ENCODE peak calls at places on chromosome 21, in four cellular contexts. One of them, this sample, is unnamed.

GRCh38 chr21:42061195-42061865 is 9.8 kb upstream of the UMODL1 start:
- DNase-seq in activated CD4-positive, alpha-beta T cell treated with anti-CD3 and anti-CD28 coated beads for 24 hours: no peak
- DNase-seq in mammary epithelial cell: no peak
- DNase-seq in stomach: no peak
- DNase-seq in this sample: no peak

GRCh38 chr21:44934797-44935532 is 4.9 kb upstream of the SLX9 start:
- DNase-seq in activated CD4-positive, alpha-beta T cell treated with anti-CD3 and anti-CD28 coated beads for 24 hours: no peak
- DNase-seq in stomach: no peak
- DNase-seq in mammary epithelial cell: no peak
- DNase-seq in this sample: no peak

GRCh38 chr21:17454315-17455027 is 58.4 kb upstream of the CXADR start:
- DNase-seq in activated CD4-positive, alpha-beta T cell treated with anti-CD3 and anti-CD28 coated beads for 24 hours: peak
- DNase-seq in mammary epithelial cell: peak
- DNase-seq in stomach: no peak
- DNase-seq in this sample: peak

GRCh38 chr21:33761104-33762036 is 119.1 kb downstream of the ITSN1 start:
- DNase-seq in mammary epithelial cell: peak
- DNase-seq in stomach: no peak
- DNase-seq in activated CD4-positive, alpha-beta T cell treated with anti-CD3 and anti-CD28 coated beads for 24 hours: no peak
- DNase-seq in this sample: peak

GRCh38 chr21:41207401-41208388 is 39.7 kb downstream of the BACE2 start:
- DNase-seq in stomach: peak
- DNase-seq in mammary epithelial cell: peak
- DNase-seq in activated CD4-positive, alpha-beta T cell treated with anti-CD3 and anti-CD28 coated beads for 24 hours: no peak
- DNase-seq in this sample: peak

GRCh38 chr21:46622226-46622625 is 13.2 kb upstream of the PRMT2 start:
- DNase-seq in stomach: no peak
- DNase-seq in mammary epithelial cell: no peak
- DNase-seq in activated CD4-positive, alpha-beta T cell treated with anti-CD3 and anti-CD28 coated beads for 24 hours: no peak
- DNase-seq in this sample: no peak

GRCh38 chr21:22343721-22344120 is 1345.5 kb downstream of the NCAM2 start:
- DNase-seq in mammary epithelial cell: no peak
- DNase-seq in activated CD4-positive, alpha-beta T cell treated with anti-CD3 and anti-CD28 coated beads for 24 hours: no peak
- DNase-seq in stomach: no peak
- DNase-seq in this sample: no peak

GRCh38 chr21:41428311-41428710 is 2.3 kb downstream of the MX1 start:
- DNase-seq in activated CD4-positive, alpha-beta T cell treated with anti-CD3 and anti-CD28 coated beads for 24 hours: no peak
- DNase-seq in mammary epithelial cell: no peak
- DNase-seq in stomach: no peak
- DNase-seq in this sample: no peak

GRCh38 chr21:45894107-45894810 is 87.3 kb upstream of the COL6A1 start:
- DNase-seq in activated CD4-positive, alpha-beta T cell treated with anti-CD3 and anti-CD28 coated beads for 24 hours: no peak
- DNase-seq in stomach: no peak
- DNase-seq in mammary epithelial cell: no peak
- DNase-seq in this sample: no peak

GRCh38 chr21:37455504-37455911 is 88.9 kb downstream of the DYRK1A start:
- DNase-seq in activated CD4-positive, alpha-beta T cell treated with anti-CD3 and anti-CD28 coated beads for 24 hours: no peak
- DNase-seq in stomach: no peak
- DNase-seq in mammary epithelial cell: no peak
- DNase-seq in this sample: no peak

GRCh38 chr21:45293214-45293725 is 5.6 kb upstream of the POFUT2 start:
- DNase-seq in mammary epithelial cell: no peak
- DNase-seq in activated CD4-positive, alpha-beta T cell treated with anti-CD3 and anti-CD28 coated beads for 24 hours: no peak
- DNase-seq in stomach: peak
- DNase-seq in this sample: no peak

GRCh38 chr21:37061926-37062591 is 10.8 kb downstream of the PIGP start:
- DNase-seq in activated CD4-positive, alpha-beta T cell treated with anti-CD3 and anti-CD28 coated beads for 24 hours: no peak
- DNase-seq in stomach: no peak
- DNase-seq in mammary epithelial cell: no peak
- DNase-seq in this sample: no peak

GRCh38 chr21:29434081-29434480 is 135.4 kb downstream of the BACH1 start:
- DNase-seq in stomach: no peak
- DNase-seq in activated CD4-positive, alpha-beta T cell treated with anti-CD3 and anti-CD28 coated beads for 24 hours: no peak
- DNase-seq in mammary epithelial cell: no peak
- DNase-seq in this sample: no peak

GRCh38 chr21:42153746-42154145 is 65.2 kb upstream of the ABCG1 start:
- DNase-seq in activated CD4-positive, alpha-beta T cell treated with anti-CD3 and anti-CD28 coated beads for 24 hours: no peak
- DNase-seq in stomach: no peak
- DNase-seq in mammary epithelial cell: no peak
- DNase-seq in this sample: no peak

GRCh38 chr21:45482899-45483821 is 59.1 kb downstream of the SLC19A1 start:
- DNase-seq in mammary epithelial cell: no peak
- DNase-seq in activated CD4-positive, alpha-beta T cell treated with anti-CD3 and anti-CD28 coated beads for 24 hours: peak
- DNase-seq in stomach: no peak
- DNase-seq in this sample: no peak

GRCh38 chr21:45093064-45093532 is 18.7 kb downstream of the ADARB1 start:
- DNase-seq in mammary epithelial cell: no peak
- DNase-seq in stomach: peak
- DNase-seq in activated CD4-positive, alpha-beta T cell treated with anti-CD3 and anti-CD28 coated beads for 24 hours: no peak
- DNase-seq in this sample: no peak

GRCh38 chr21:31425158-31425557 is 81.1 kb upstream of the TIAM1 start:
- DNase-seq in activated CD4-positive, alpha-beta T cell treated with anti-CD3 and anti-CD28 coated beads for 24 hours: no peak
- DNase-seq in stomach: no peak
- DNase-seq in mammary epithelial cell: no peak
- DNase-seq in this sample: no peak

GRCh38 chr21:46287541-46287940 is 1.4 kb downstream of the YBEY start:
- DNase-seq in mammary epithelial cell: no peak
- DNase-seq in stomach: no peak
- DNase-seq in activated CD4-positive, alpha-beta T cell treated with anti-CD3 and anti-CD28 coated beads for 24 hours: no peak
- DNase-seq in this sample: no peak

GRCh38 chr21:36330904-36331303 is 10.9 kb downstream of the MORC3 start:
- DNase-seq in stomach: peak
- DNase-seq in mammary epithelial cell: peak
- DNase-seq in activated CD4-positive, alpha-beta T cell treated with anti-CD3 and anti-CD28 coated beads for 24 hours: no peak
- DNase-seq in this sample: peak

GRCh38 chr21:45555557-45556301 is 13.5 kb upstream of the SLC19A1 start:
- DNase-seq in stomach: peak
- DNase-seq in mammary epithelial cell: peak
- DNase-seq in activated CD4-positive, alpha-beta T cell treated with anti-CD3 and anti-CD28 coated beads for 24 hours: peak
- DNase-seq in this sample: peak

GRCh38 chr21:41703857-41704501 is 62.9 kb downstream of the RIPK4 start:
- DNase-seq in stomach: peak
- DNase-seq in activated CD4-positive, alpha-beta T cell treated with anti-CD3 and anti-CD28 coated beads for 24 hours: no peak
- DNase-seq in mammary epithelial cell: peak
- DNase-seq in this sample: peak

GRCh38 chr21:29105218-29105617 is 25.2 kb upstream of the MAP3K7CL start:
- DNase-seq in stomach: no peak
- DNase-seq in activated CD4-positive, alpha-beta T cell treated with anti-CD3 and anti-CD28 coated beads for 24 hours: no peak
- DNase-seq in mammary epithelial cell: peak
- DNase-seq in this sample: peak